ENCODE peak calls at places on chromosomes 3 and 15, in six cellular contexts. X is neural progenitor cell, V is fibroblast of the aortic adventitia, L is choroid plexus epithelial cell, O is thoracic aorta, F is WTC11. H is an unnamed sample.

GRCh38 chr15:52790166-52790708 is at the start of gene ONECUT1:
- DNase-seq in X (peak; percentile 91), O (no peak), V (peak; percentile 11), F (peak; percentile 76), L (peak; percentile 19), H (peak; percentile 20)

GRCh38 chr3:72378287-72378686 is 470.0 kb downstream of the SHQ1 start:
- DNase-seq in O (no peak), L (no peak), V (no peak), F (no peak), X (no peak), H (no peak)

GRCh38 chr3:27943106-27943505 is 221.0 kb upstream of the EOMES start:
- DNase-seq in X (peak; percentile 59), O (no peak), F (peak; percentile 56), L (peak; percentile 40), V (peak; percentile 37), H (no peak)

GRCh38 chr15:74464897-74465296 is 3.9 kb upstream of the UBL7 start:
- DNase-seq in V (no peak), X (no peak), F (no peak), L (no peak), O (no peak), H (no peak)

GRCh38 chr3:143267984-143268383 is 148.4 kb downstream of the CHST2 start:
- DNase-seq in F (no peak), X (no peak), V (peak; percentile 14), O (no peak), L (peak; percentile 78), H (peak; percentile 61)

GRCh38 chr3:71537211-71537611 is 46.3 kb downstream of the FOXP1 start:
- DNase-seq in F (no peak), V (peak; percentile 98), O (peak; percentile 42), X (no peak), L (peak; percentile 74), H (peak; percentile 95)

GRCh38 chr3:1272541-1273265 is 179.9 kb downstream of the CNTN6 start:
- DNase-seq in X (no peak), O (no peak), L (no peak), V (no peak), F (no peak), H (no peak)

GRCh38 chr15:37764733-37765191 is 169.7 kb upstream of the TMCO5A start:
- DNase-seq in V (peak; percentile 83), L (peak; percentile 87), O (no peak), X (peak; percentile 31), F (peak; percentile 25), H (peak; percentile 71)

GRCh38 chr15:99174989-99175388 is 70.1 kb downstream of the SYNM start:
- DNase-seq in L (no peak), O (no peak), X (no peak), F (no peak), V (no peak), H (peak; percentile 87)

GRCh38 chr15:25772500-25772899 is 90.6 kb downstream of the ATP10A start:
- DNase-seq in V (no peak), F (no peak), O (no peak), X (no peak), L (no peak), H (no peak)

GRCh38 chr15:101008158-101009139 is 89.3 kb downstream of the LRRK1 start:
- DNase-seq in X (peak; percentile 92), L (peak; percentile 86), O (peak; percentile 21), V (peak; percentile 75), F (peak; percentile 95), H (peak; percentile 74)

GRCh38 chr3:44478055-44478468 is 592 bp upstream of the ZNF445 start:
- DNase-seq in O (no peak), X (no peak), F (no peak), V (no peak), L (no peak), H (no peak)

GRCh38 chr15:30984118-30984517 is 7.3 kb downstream of the MTMR10 start:
- DNase-seq in O (no peak), F (no peak), X (no peak), L (peak; percentile 28), V (peak; percentile 14), H (peak; percentile 13)

GRCh38 chr15:41629883-41630282 is 30.3 kb upstream of the MGA start:
- DNase-seq in O (no peak), X (no peak), L (no peak), F (no peak), V (no peak), H (no peak)

GRCh38 chr3:194537732-194538247 is 51.0 kb upstream of the ATP13A3 start:
- DNase-seq in F (no peak), L (peak; percentile 84), O (no peak), X (no peak), V (peak; percentile 73), H (peak; percentile 62)

GRCh38 chr15:67945951-67946700 is 106.3 kb upstream of the RNU6-1 start:
- DNase-seq in L (peak; percentile 55), F (peak; percentile 60), O (no peak), X (peak; percentile 64), V (peak; percentile 51), H (peak; percentile 31)

GRCh38 chr3:112640333-112640863 is 545 bp downstream of the CCDC80 start:
- DNase-seq in F (no peak), L (peak; percentile 94), V (peak; percentile 86), O (no peak), X (peak; percentile 47), H (peak; percentile 93)

GRCh38 chr15:65518633-65519285 is 1.3 kb upstream of the DPP8 start:
- DNase-seq in F (no peak), V (no peak), O (no peak), X (no peak), L (no peak), H (no peak)

GRCh38 chr15:98712845-98713584 is 64.7 kb downstream of the IGF1R start:
- DNase-seq in F (no peak), X (no peak), L (no peak), V (no peak), O (no peak), H (no peak)

GRCh38 chr3:48528043-48528442 is 24.1 kb upstream of the SHISA5 start:
- DNase-seq in V (no peak), O (no peak), L (no peak), X (no peak), F (no peak), H (no peak)

GRCh38 chr3:141402476-141403171 is 34.3 kb downstream of the ZBTB38 start:
- DNase-seq in L (peak; percentile 71), V (peak; percentile 84), X (peak; percentile 82), O (no peak), F (peak; percentile 77), H (peak; percentile 83)

GRCh38 chr15:64460737-64461576 is 579 bp downstream of the ZNF609 start:
- DNase-seq in X (peak; percentile 56), O (no peak), F (peak; percentile 33), L (peak; percentile 86), V (peak; percentile 79), H (peak; percentile 84)

DNA sequence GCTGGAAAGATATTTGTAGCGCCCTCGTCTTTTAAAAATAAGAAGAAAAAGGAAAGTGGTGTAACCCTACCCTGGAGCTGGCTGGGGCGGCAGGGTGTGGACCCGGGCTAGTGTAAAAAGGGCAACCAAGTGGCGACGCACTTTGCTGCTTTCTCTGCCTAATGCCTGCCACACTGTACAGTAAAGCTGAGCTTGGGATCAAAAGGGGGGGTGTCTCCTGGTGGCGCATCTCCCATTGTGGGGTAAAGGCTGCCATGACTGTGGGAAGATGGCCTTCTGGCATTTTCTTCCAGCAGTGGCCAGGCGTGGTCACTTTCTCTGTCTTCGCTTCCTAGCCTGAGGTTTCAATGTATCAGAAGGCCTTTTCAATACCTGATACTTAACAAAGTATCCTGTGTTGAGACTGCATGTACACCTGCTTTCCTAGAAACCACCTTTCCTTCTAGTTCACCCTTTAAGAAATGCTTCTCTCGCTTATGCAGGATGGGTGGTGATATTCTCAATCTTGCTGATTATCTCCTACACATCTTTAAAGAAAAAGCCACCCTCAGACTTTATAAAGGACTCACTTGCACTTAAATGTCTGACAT is 901 bp downstream of the ARL6IP5 start:
- DNase-seq in O (no peak), X (peak; percentile 29), L (peak; percentile 26), V (peak; percentile 39), F (no peak), H (peak; percentile 40)
- TF ChIP-seq CTCF in O (no peak), X (no peak), L (no peak), V (no peak), F (no peak), H (no peak)

GRCh38 chr3:21839592-21839991 is 88.6 kb upstream of the ZNF385D start:
- DNase-seq in L (peak; percentile 98), O (no peak), F (peak; percentile 48), V (peak; percentile 77), X (no peak), H (peak; percentile 55)

GRCh38 chr3:21835266-21835665 is 84.3 kb upstream of the ZNF385D start:
- DNase-seq in V (peak; percentile 42), O (no peak), F (no peak), X (no peak), L (peak; percentile 54), H (peak; percentile 4)

GRCh38 chr3:21839181-21839580 is 88.2 kb upstream of the ZNF385D start:
- DNase-seq in O (no peak), V (no peak), X (no peak), F (no peak), L (no peak), H (no peak)
- TF ChIP-seq CTCF in O (no peak), V (no peak), X (no peak), F (no peak), L (no peak), H (no peak)

GRCh38 chr3:10401990-10402761 is 81.3 kb upstream of the SEC13 start:
- DNase-seq in L (no peak), O (no peak), X (no peak), V (no peak), F (no peak), H (no peak)
- TF ChIP-seq CTCF in L (no peak), O (no peak), X (no peak), V (no peak), F (no peak), H (no peak)

DNA sequence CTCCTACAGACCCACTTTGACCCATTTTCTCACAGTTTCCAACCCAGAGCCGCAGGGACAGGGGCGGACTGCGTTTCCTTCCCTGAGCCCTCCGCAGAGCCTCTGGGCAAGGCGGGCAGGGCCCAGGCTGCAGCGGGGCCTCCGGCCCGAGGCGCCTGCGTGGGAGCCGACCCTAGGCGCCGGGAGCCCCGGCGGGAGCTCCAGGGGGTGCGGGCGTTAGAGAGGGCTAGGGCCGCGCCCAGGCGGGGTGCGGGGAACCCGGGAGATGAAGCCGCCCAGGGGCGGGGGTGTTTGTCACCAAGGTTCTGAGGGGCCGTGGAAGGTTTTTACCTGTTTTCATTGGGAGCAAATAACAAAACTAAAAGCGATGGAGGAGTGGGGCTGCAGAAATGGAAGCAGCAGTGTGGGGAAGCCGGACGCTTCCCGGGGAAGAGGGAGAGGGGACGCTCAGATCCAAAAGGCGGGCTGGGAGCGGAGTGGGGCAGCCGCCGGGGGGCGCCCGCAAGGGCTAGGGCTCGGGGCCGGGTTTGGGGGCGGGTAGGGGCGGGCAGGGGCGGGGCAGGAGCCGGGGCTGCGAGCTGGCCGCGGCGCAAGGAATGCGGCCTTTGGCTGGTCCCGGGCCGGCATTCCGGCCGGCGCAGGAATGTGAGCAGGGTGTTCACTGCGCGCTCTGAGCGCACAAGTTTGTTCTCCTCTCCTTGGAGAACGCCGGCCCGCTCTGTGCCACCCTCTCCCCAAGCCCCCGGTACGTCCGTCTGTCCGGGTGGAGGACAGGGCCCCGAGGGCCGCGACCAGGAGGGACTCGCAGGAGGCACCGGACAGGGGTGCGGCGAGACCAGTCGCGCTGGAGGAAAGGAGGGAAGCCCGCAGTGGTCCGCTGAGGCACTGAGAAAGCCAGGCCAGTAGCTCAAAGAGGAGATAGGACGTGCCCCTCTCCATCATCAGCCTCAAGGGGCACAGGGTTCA is 61.1 kb downstream of the AMOTL2 start:
- DNase-seq in O (no peak), L (peak; percentile 87), V (peak; percentile 82), X (peak; percentile 94), F (peak; percentile 85), H (peak; percentile 73)
- TF ChIP-seq CTCF in O (peak; percentile 37), L (peak; percentile 50), V (peak; percentile 44), X (peak; percentile 70), F (no peak), H (peak; percentile 39)

H was measured in fibroblast of villous mesenchyme.